ENCODE peak calls at places on chromosome X, in five cellular contexts. One of them, this sample, is unnamed.

GRCh38 chrX:40260123-40260751 is 162.5 kb upstream of the BCOR start:
- DNase-seq in stimulated activated CD4-positive, alpha-beta T cell treated with anti-CD3 and anti-CD28 coated beads, TNF-alpha, amount 100 ng/mL, for 24 hours: no peak
- DNase-seq in mucosa of gallbladder: no peak
- DNase-seq in H54: no peak
- DNase-seq in A172: no peak
- DNase-seq in this sample: no peak

GRCh38 chrX:112841114-112841819 is 636 bp upstream of the AMOT start:
- DNase-seq in A172: peak
- DNase-seq in stimulated activated CD4-positive, alpha-beta T cell treated with anti-CD3 and anti-CD28 coated beads, TNF-alpha, amount 100 ng/mL, for 24 hours: peak
- DNase-seq in H54: peak
- DNase-seq in mucosa of gallbladder: peak
- DNase-seq in this sample: peak

GRCh38 chrX:19678941-19679340 is 163.6 kb upstream of the MAP3K15 start:
- DNase-seq in mucosa of gallbladder: no peak
- DNase-seq in A172: no peak
- DNase-seq in stimulated activated CD4-positive, alpha-beta T cell treated with anti-CD3 and anti-CD28 coated beads, TNF-alpha, amount 100 ng/mL, for 24 hours: no peak
- DNase-seq in H54: no peak
- DNase-seq in this sample: no peak

GRCh38 chrX:75067931-75068330 is 88.2 kb downstream of the ABCB7 start:
- DNase-seq in mucosa of gallbladder: no peak
- DNase-seq in A172: no peak
- DNase-seq in H54: no peak
- DNase-seq in stimulated activated CD4-positive, alpha-beta T cell treated with anti-CD3 and anti-CD28 coated beads, TNF-alpha, amount 100 ng/mL, for 24 hours: no peak
- DNase-seq in this sample: no peak

GRCh38 chrX:110002300-110003166 is at the start of gene TMEM164:
- DNase-seq in mucosa of gallbladder: peak
- DNase-seq in H54: peak
- DNase-seq in A172: peak
- DNase-seq in stimulated activated CD4-positive, alpha-beta T cell treated with anti-CD3 and anti-CD28 coated beads, TNF-alpha, amount 100 ng/mL, for 24 hours: peak
- DNase-seq in this sample: peak

GRCh38 chrX:68536884-68537283 is 38.0 kb downstream of the YIPF6 start:
- DNase-seq in stimulated activated CD4-positive, alpha-beta T cell treated with anti-CD3 and anti-CD28 coated beads, TNF-alpha, amount 100 ng/mL, for 24 hours: no peak
- DNase-seq in mucosa of gallbladder: no peak
- DNase-seq in A172: no peak
- DNase-seq in H54: no peak
- DNase-seq in this sample: no peak

GRCh38 chrX:145549476-145549875 is 268.2 kb upstream of the SLITRK2 start:
- DNase-seq in H54: no peak
- DNase-seq in A172: no peak
- DNase-seq in stimulated activated CD4-positive, alpha-beta T cell treated with anti-CD3 and anti-CD28 coated beads, TNF-alpha, amount 100 ng/mL, for 24 hours: no peak
- DNase-seq in mucosa of gallbladder: no peak
- DNase-seq in this sample: no peak

GRCh38 chrX:131366387-131366786 is 77.3 kb upstream of the IGSF1 start:
- DNase-seq in A172: no peak
- DNase-seq in H54: no peak
- DNase-seq in stimulated activated CD4-positive, alpha-beta T cell treated with anti-CD3 and anti-CD28 coated beads, TNF-alpha, amount 100 ng/mL, for 24 hours: no peak
- DNase-seq in mucosa of gallbladder: no peak
- DNase-seq in this sample: no peak

GRCh38 chrX:107713205-107714195 is 62.1 kb downstream of the TSC22D3 start:
- DNase-seq in A172: no peak
- DNase-seq in H54: no peak
- DNase-seq in stimulated activated CD4-positive, alpha-beta T cell treated with anti-CD3 and anti-CD28 coated beads, TNF-alpha, amount 100 ng/mL, for 24 hours: no peak
- DNase-seq in mucosa of gallbladder: no peak
- DNase-seq in this sample: peak

GRCh38 chrX:152245231-152245630 is 106.9 kb upstream of the MAGEA10 start:
- DNase-seq in stimulated activated CD4-positive, alpha-beta T cell treated with anti-CD3 and anti-CD28 coated beads, TNF-alpha, amount 100 ng/mL, for 24 hours: no peak
- DNase-seq in A172: peak
- DNase-seq in mucosa of gallbladder: no peak
- DNase-seq in H54: no peak
- DNase-seq in this sample: no peak

GRCh38 chrX:140572724-140573123 is 67.9 kb upstream of the SOX3 start:
- DNase-seq in stimulated activated CD4-positive, alpha-beta T cell treated with anti-CD3 and anti-CD28 coated beads, TNF-alpha, amount 100 ng/mL, for 24 hours: no peak
- DNase-seq in A172: peak
- DNase-seq in H54: no peak
- DNase-seq in mucosa of gallbladder: peak
- DNase-seq in this sample: peak

GRCh38 chrX:133666256-133666655 is 251.0 kb upstream of the GPC4 start:
- DNase-seq in H54: no peak
- DNase-seq in stimulated activated CD4-positive, alpha-beta T cell treated with anti-CD3 and anti-CD28 coated beads, TNF-alpha, amount 100 ng/mL, for 24 hours: no peak
- DNase-seq in mucosa of gallbladder: no peak
- DNase-seq in A172: no peak
- DNase-seq in this sample: no peak

This sample was measured in naive thymus-derived CD8-positive, alpha-beta T cell.